ENCODE peak calls at places on chromosomes 13 and 19, in ten cellular contexts. One of them, this sample, is unnamed.

GRCh38 chr19:11420429-11420893 is 1.3 kb upstream of the RGL3 start:
- DNase-seq in breast epithelium: no peak
- DNase-seq in tibial nerve: no peak
- DNase-seq in uterus: peak; percentile 68
- DNase-seq in upper lobe of left lung: peak; percentile 48
- DNase-seq in lung: no peak
- DNase-seq in A549: no peak
- DNase-seq in psoas muscle: peak; percentile 88
- DNase-seq in ascending aorta: no peak
- DNase-seq in heart right ventricle: peak; percentile 78
- DNase-seq in this sample: peak; percentile 83

GRCh38 chr13:96090240-96091101 is 564 bp downstream of the HS6ST3 start:
- DNase-seq in psoas muscle: peak; percentile 35
- DNase-seq in A549: no peak
- DNase-seq in uterus: peak; percentile 17
- DNase-seq in breast epithelium: no peak
- DNase-seq in lung: no peak
- DNase-seq in tibial nerve: no peak
- DNase-seq in ascending aorta: no peak
- DNase-seq in heart right ventricle: peak; percentile 11
- DNase-seq in upper lobe of left lung: no peak
- DNase-seq in this sample: peak; percentile 74

GRCh38 chr13:52832268-52832667 is 16.2 kb downstream of the PCDH8 start:
- DNase-seq in heart right ventricle: no peak
- DNase-seq in A549: no peak
- DNase-seq in upper lobe of left lung: no peak
- DNase-seq in uterus: no peak
- DNase-seq in tibial nerve: no peak
- DNase-seq in lung: no peak
- DNase-seq in psoas muscle: no peak
- DNase-seq in breast epithelium: no peak
- DNase-seq in ascending aorta: no peak
- DNase-seq in this sample: no peak

GRCh38 chr19:3403489-3404323 is 37.3 kb downstream of the NFIC start:
- DNase-seq in psoas muscle: peak; percentile 95
- DNase-seq in uterus: peak; percentile 95
- DNase-seq in A549: no peak
- DNase-seq in tibial nerve: peak; percentile 81
- DNase-seq in upper lobe of left lung: peak; percentile 86
- DNase-seq in ascending aorta: peak; percentile 81
- DNase-seq in breast epithelium: peak; percentile 89
- DNase-seq in heart right ventricle: peak; percentile 90
- DNase-seq in lung: peak; percentile 86
- DNase-seq in this sample: peak; percentile 97

GRCh38 chr19:13146763-13147563 is 3.2 kb downstream of the STX10 start:
- DNase-seq in tibial nerve: no peak
- DNase-seq in heart right ventricle: no peak
- DNase-seq in ascending aorta: peak; percentile 18
- DNase-seq in breast epithelium: no peak
- DNase-seq in uterus: no peak
- DNase-seq in lung: peak; percentile 45
- DNase-seq in psoas muscle: peak; percentile 67
- DNase-seq in upper lobe of left lung: peak; percentile 67
- DNase-seq in A549: no peak
- DNase-seq in this sample: no peak

GRCh38 chr13:44368599-44369368 is 4.8 kb upstream of the SERP2 start:
- DNase-seq in lung: no peak
- DNase-seq in heart right ventricle: no peak
- DNase-seq in ascending aorta: no peak
- DNase-seq in psoas muscle: no peak
- DNase-seq in uterus: no peak
- DNase-seq in upper lobe of left lung: no peak
- DNase-seq in A549: no peak
- DNase-seq in tibial nerve: no peak
- DNase-seq in breast epithelium: no peak
- DNase-seq in this sample: no peak

GRCh38 chr13:57630661-57631606 is 610 bp upstream of the PCDH17 start:
- DNase-seq in psoas muscle: no peak
- DNase-seq in upper lobe of left lung: no peak
- DNase-seq in tibial nerve: no peak
- DNase-seq in lung: no peak
- DNase-seq in ascending aorta: no peak
- DNase-seq in heart right ventricle: no peak
- DNase-seq in A549: no peak
- DNase-seq in uterus: no peak
- DNase-seq in breast epithelium: no peak
- DNase-seq in this sample: no peak

GRCh38 chr19:33767898-33768413 is 28.7 kb upstream of the KCTD15 start:
- DNase-seq in ascending aorta: no peak
- DNase-seq in tibial nerve: no peak
- DNase-seq in A549: no peak
- DNase-seq in psoas muscle: no peak
- DNase-seq in lung: no peak
- DNase-seq in uterus: no peak
- DNase-seq in heart right ventricle: no peak
- DNase-seq in upper lobe of left lung: no peak
- DNase-seq in breast epithelium: no peak
- DNase-seq in this sample: no peak

GRCh38 chr19:47762615-47763308 is 15.7 kb upstream of the SELENOW start:
- DNase-seq in ascending aorta: no peak
- DNase-seq in tibial nerve: no peak
- DNase-seq in A549: no peak
- DNase-seq in uterus: peak; percentile 54
- DNase-seq in heart right ventricle: peak; percentile 53
- DNase-seq in lung: no peak
- DNase-seq in psoas muscle: peak; percentile 68
- DNase-seq in upper lobe of left lung: no peak
- DNase-seq in breast epithelium: no peak
- DNase-seq in this sample: peak; percentile 74
- H3K27ac ChIP-seq in ascending aorta: no peak overlapping the region
- H3K27ac ChIP-seq in tibial nerve: no peak overlapping the region
- H3K27ac ChIP-seq in A549: no peak overlapping the region
- H3K27ac ChIP-seq in uterus: no peak overlapping the region
- H3K27ac ChIP-seq in heart right ventricle: peak overlapping the region; percentile 78
- H3K27ac ChIP-seq in lung: no peak overlapping the region
- H3K27ac ChIP-seq in psoas muscle: no peak overlapping the region
- H3K27ac ChIP-seq in upper lobe of left lung: no peak overlapping the region
- H3K27ac ChIP-seq in breast epithelium: no peak overlapping the region
- H3K27ac ChIP-seq in this sample: no peak overlapping the region

GRCh38 chr19:45092747-45093678 is at the start of gene PPP1R37:
- DNase-seq in lung: peak; percentile 95
- DNase-seq in heart right ventricle: peak; percentile 93
- DNase-seq in A549: peak; percentile 100
- DNase-seq in ascending aorta: peak; percentile 71
- DNase-seq in upper lobe of left lung: peak; percentile 94
- DNase-seq in psoas muscle: peak; percentile 98
- DNase-seq in breast epithelium: peak; percentile 91
- DNase-seq in uterus: peak; percentile 91
- DNase-seq in tibial nerve: peak; percentile 79
- DNase-seq in this sample: peak; percentile 98

GRCh38 chr19:45094707-45095106 is 1.7 kb downstream of the PPP1R37 start:
- DNase-seq in uterus: no peak
- DNase-seq in psoas muscle: no peak
- DNase-seq in ascending aorta: no peak
- DNase-seq in lung: no peak
- DNase-seq in tibial nerve: no peak
- DNase-seq in breast epithelium: no peak
- DNase-seq in upper lobe of left lung: no peak
- DNase-seq in A549: no peak
- DNase-seq in heart right ventricle: no peak
- DNase-seq in this sample: no peak

GRCh38 chr19:45096700-45097099 is 3.7 kb downstream of the PPP1R37 start:
- DNase-seq in ascending aorta: no peak
- DNase-seq in upper lobe of left lung: no peak
- DNase-seq in tibial nerve: no peak
- DNase-seq in lung: no peak
- DNase-seq in A549: no peak
- DNase-seq in psoas muscle: no peak
- DNase-seq in uterus: no peak
- DNase-seq in breast epithelium: no peak
- DNase-seq in heart right ventricle: no peak
- DNase-seq in this sample: no peak

GRCh38 chr19:45095496-45096413 is 2.8 kb downstream of the PPP1R37 start:
- DNase-seq in tibial nerve: no peak
- DNase-seq in heart right ventricle: no peak
- DNase-seq in lung: no peak
- DNase-seq in upper lobe of left lung: no peak
- DNase-seq in uterus: no peak
- DNase-seq in breast epithelium: no peak
- DNase-seq in ascending aorta: no peak
- DNase-seq in psoas muscle: no peak
- DNase-seq in A549: no peak
- DNase-seq in this sample: no peak

GRCh38 chr19:45094158-45094557 is 1.2 kb downstream of the PPP1R37 start:
- DNase-seq in heart right ventricle: no peak
- DNase-seq in ascending aorta: no peak
- DNase-seq in breast epithelium: no peak
- DNase-seq in A549: no peak
- DNase-seq in tibial nerve: no peak
- DNase-seq in upper lobe of left lung: no peak
- DNase-seq in lung: no peak
- DNase-seq in uterus: no peak
- DNase-seq in psoas muscle: no peak
- DNase-seq in this sample: no peak
- H3K4me1 ChIP-seq in heart right ventricle: peaks cover 63% of the 10 kb centered on the region
- H3K4me1 ChIP-seq in ascending aorta: peaks cover 19% of the 10 kb centered on the region
- H3K4me1 ChIP-seq in breast epithelium: peaks cover 21% of the 10 kb centered on the region
- H3K4me1 ChIP-seq in A549: peaks cover 57% of the 10 kb centered on the region
- H3K4me1 ChIP-seq in tibial nerve: peaks cover 37% of the 10 kb centered on the region
- H3K4me1 ChIP-seq in upper lobe of left lung: peaks cover 63% of the 10 kb centered on the region
- H3K4me1 ChIP-seq in lung: peaks cover 19% of the 10 kb centered on the region
- H3K4me1 ChIP-seq in uterus: peaks cover 11% of the 10 kb centered on the region
- H3K4me1 ChIP-seq in psoas muscle: peaks cover 60% of the 10 kb centered on the region
- H3K4me1 ChIP-seq in this sample: peaks cover 47% of the 10 kb centered on the region

GRCh38 chr19:1272423-1273262 is 2.7 kb upstream of the FAM174C start:
- DNase-seq in ascending aorta: no peak
- DNase-seq in breast epithelium: no peak
- DNase-seq in heart right ventricle: no peak
- DNase-seq in psoas muscle: no peak
- DNase-seq in uterus: no peak
- DNase-seq in tibial nerve: no peak
- DNase-seq in upper lobe of left lung: no peak
- DNase-seq in A549: no peak
- DNase-seq in lung: no peak
- DNase-seq in this sample: no peak

GRCh38 chr19:1270168-1270853 is 1.2 kb downstream of the CIRBP start:
- DNase-seq in heart right ventricle: no peak
- DNase-seq in psoas muscle: peak; percentile 80
- DNase-seq in A549: no peak
- DNase-seq in lung: no peak
- DNase-seq in tibial nerve: no peak
- DNase-seq in ascending aorta: no peak
- DNase-seq in uterus: no peak
- DNase-seq in upper lobe of left lung: peak; percentile 58
- DNase-seq in breast epithelium: no peak
- DNase-seq in this sample: no peak

GRCh38 chr19:1270854-1271527 is 1.9 kb downstream of the CIRBP start:
- DNase-seq in uterus: no peak
- DNase-seq in breast epithelium: no peak
- DNase-seq in lung: no peak
- DNase-seq in heart right ventricle: no peak
- DNase-seq in psoas muscle: no peak
- DNase-seq in tibial nerve: no peak
- DNase-seq in upper lobe of left lung: peak; percentile 56
- DNase-seq in A549: no peak
- DNase-seq in ascending aorta: no peak
- DNase-seq in this sample: no peak

GRCh38 chr19:1273263-1274041 is 1.9 kb upstream of the FAM174C start:
- DNase-seq in ascending aorta: no peak
- DNase-seq in lung: no peak
- DNase-seq in heart right ventricle: peak; percentile 23
- DNase-seq in uterus: no peak
- DNase-seq in A549: no peak
- DNase-seq in breast epithelium: no peak
- DNase-seq in tibial nerve: no peak
- DNase-seq in psoas muscle: peak; percentile 73
- DNase-seq in upper lobe of left lung: peak; percentile 55
- DNase-seq in this sample: no peak

DNA sequence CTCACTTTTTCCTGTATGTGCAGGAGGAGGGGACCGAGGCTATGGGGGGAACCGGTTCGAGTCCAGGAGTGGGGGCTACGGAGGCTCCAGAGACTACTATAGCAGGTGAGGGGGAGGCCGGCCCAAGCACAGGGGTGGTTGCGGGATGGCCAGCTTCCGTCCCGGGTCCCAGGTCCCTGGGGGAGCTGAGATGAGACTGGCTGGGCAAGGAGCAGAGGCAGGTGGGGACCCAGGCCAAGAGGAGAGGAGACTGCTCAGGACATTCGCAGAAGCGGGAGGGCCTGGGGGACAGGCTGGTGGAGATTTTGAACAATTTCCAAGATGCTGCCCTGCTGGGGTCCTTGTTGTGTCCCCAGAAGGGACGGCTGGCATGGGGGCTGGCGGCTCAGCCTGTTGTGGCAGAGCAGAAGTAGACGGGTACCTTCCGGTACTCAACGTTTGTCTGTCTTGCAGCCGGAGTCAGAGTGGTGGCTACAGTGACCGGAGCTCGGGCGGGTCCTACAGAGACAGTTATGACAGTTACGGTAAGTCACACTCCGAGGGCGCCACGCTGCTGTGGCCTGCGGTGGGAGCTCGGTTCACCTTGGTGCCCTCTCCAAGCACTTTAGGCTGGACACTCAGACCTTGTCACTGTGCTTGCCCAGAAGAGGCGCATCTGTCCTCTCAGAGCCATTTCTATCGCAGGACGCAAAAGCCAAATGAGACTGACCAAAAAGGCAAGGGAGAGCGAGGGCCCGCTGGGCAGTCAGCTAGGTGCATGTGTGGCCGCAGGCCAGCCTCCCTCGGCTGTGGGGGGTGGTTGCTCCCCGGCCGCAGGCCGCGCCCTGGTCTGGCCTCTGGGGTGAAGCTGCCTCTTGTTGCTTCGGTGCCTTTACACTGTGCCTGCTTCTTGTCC is 2.6 kb downstream of the CIRBP start:
- DNase-seq in breast epithelium: no peak
- DNase-seq in A549: no peak
- DNase-seq in psoas muscle: peak; percentile 75
- DNase-seq in lung: no peak
- DNase-seq in heart right ventricle: peak; percentile 42
- DNase-seq in ascending aorta: no peak
- DNase-seq in tibial nerve: no peak
- DNase-seq in uterus: peak; percentile 43
- DNase-seq in upper lobe of left lung: peak; percentile 59
- DNase-seq in this sample: no peak
- H3K27ac ChIP-seq in breast epithelium: peak overlapping the region; percentile 100
- H3K27ac ChIP-seq in A549: no peak overlapping the region
- H3K27ac ChIP-seq in psoas muscle: peak overlapping the region; percentile 99
- H3K27ac ChIP-seq in lung: peak overlapping the region; percentile 8
- H3K27ac ChIP-seq in heart right ventricle: peak overlapping the region; percentile 99
- H3K27ac ChIP-seq in ascending aorta: peak overlapping the region; percentile 94
- H3K27ac ChIP-seq in tibial nerve: peak overlapping the region; percentile 34
- H3K27ac ChIP-seq in uterus: peak overlapping the region; percentile 96
- H3K27ac ChIP-seq in upper lobe of left lung: peak overlapping the region; percentile 99
- H3K27ac ChIP-seq in this sample: no peak overlapping the region

GRCh38 chr13:98523455-98524102 is 53.3 kb downstream of the STK24 start:
- DNase-seq in A549: no peak
- DNase-seq in breast epithelium: no peak
- DNase-seq in psoas muscle: no peak
- DNase-seq in tibial nerve: no peak
- DNase-seq in upper lobe of left lung: no peak
- DNase-seq in uterus: no peak
- DNase-seq in heart right ventricle: no peak
- DNase-seq in lung: no peak
- DNase-seq in ascending aorta: no peak
- DNase-seq in this sample: no peak

GRCh38 chr13:98524793-98525192 is 52.1 kb downstream of the STK24 start:
- DNase-seq in tibial nerve: no peak
- DNase-seq in ascending aorta: no peak
- DNase-seq in lung: no peak
- DNase-seq in upper lobe of left lung: no peak
- DNase-seq in A549: no peak
- DNase-seq in psoas muscle: no peak
- DNase-seq in breast epithelium: no peak
- DNase-seq in uterus: no peak
- DNase-seq in heart right ventricle: no peak
- DNase-seq in this sample: no peak

GRCh38 chr13:98524391-98524790 is 52.5 kb downstream of the STK24 start:
- DNase-seq in tibial nerve: no peak
- DNase-seq in uterus: no peak
- DNase-seq in heart right ventricle: no peak
- DNase-seq in lung: no peak
- DNase-seq in ascending aorta: no peak
- DNase-seq in breast epithelium: no peak
- DNase-seq in upper lobe of left lung: no peak
- DNase-seq in A549: no peak
- DNase-seq in psoas muscle: no peak
- DNase-seq in this sample: no peak

GRCh38 chr13:98525852-98526512 is 50.9 kb downstream of the STK24 start:
- DNase-seq in uterus: no peak
- DNase-seq in tibial nerve: no peak
- DNase-seq in breast epithelium: no peak
- DNase-seq in psoas muscle: no peak
- DNase-seq in upper lobe of left lung: no peak
- DNase-seq in A549: no peak
- DNase-seq in lung: no peak
- DNase-seq in heart right ventricle: no peak
- DNase-seq in ascending aorta: no peak
- DNase-seq in this sample: no peak

GRCh38 chr13:98525452-98525851 is 51.5 kb downstream of the STK24 start:
- DNase-seq in tibial nerve: no peak
- DNase-seq in A549: no peak
- DNase-seq in ascending aorta: no peak
- DNase-seq in psoas muscle: no peak
- DNase-seq in lung: no peak
- DNase-seq in upper lobe of left lung: no peak
- DNase-seq in breast epithelium: no peak
- DNase-seq in heart right ventricle: no peak
- DNase-seq in uterus: no peak
- DNase-seq in this sample: no peak
- H3K4me1 ChIP-seq in tibial nerve: peaks cover 68% of the 10 kb centered on the region
- H3K4me1 ChIP-seq in A549: peaks cover 9% of the 10 kb centered on the region
- H3K4me1 ChIP-seq in ascending aorta: no peaks in the 10 kb centered on the region
- H3K4me1 ChIP-seq in psoas muscle: peaks cover 58% of the 10 kb centered on the region
- H3K4me1 ChIP-seq in lung: peaks cover 38% of the 10 kb centered on the region
- H3K4me1 ChIP-seq in upper lobe of left lung: peaks cover 24% of the 10 kb centered on the region
- H3K4me1 ChIP-seq in breast epithelium: peaks cover 6% of the 10 kb centered on the region
- H3K4me1 ChIP-seq in heart right ventricle: peaks cover 65% of the 10 kb centered on the region
- H3K4me1 ChIP-seq in uterus: peaks cover 9% of the 10 kb centered on the region
- H3K4me1 ChIP-seq in this sample: peaks cover 39% of the 10 kb centered on the region